ENCODE peak calls at places on chromosome 2, in four cellular contexts. K, X, T and Z are unnamed samples.

GRCh38 chr2:170191166-170191872 is 13.4 kb downstream of the MYO3B start:
- DNase-seq in X (no peak), T (no peak), K (no peak), Z (no peak)

GRCh38 chr2:127701651-127702394 is 526 bp downstream of the SFT2D3 start:
- DNase-seq in T (peak), K (peak), X (peak), Z (peak)

GRCh38 chr2:39937621-39938020 is 158.6 kb upstream of the THUMPD2 start:
- DNase-seq in K (no peak), X (no peak), T (no peak), Z (no peak)

GRCh38 chr2:205546417-205546816 is 135.9 kb upstream of the NRP2 start:
- DNase-seq in K (no peak), X (no peak), T (no peak), Z (no peak)

GRCh38 chr2:180723712-180724111 is 256.7 kb upstream of the UBE2E3 start:
- DNase-seq in X (no peak), T (no peak), K (no peak), Z (no peak)

GRCh38 chr2:104897515-104898184 is 43.7 kb downstream of the POU3F3 start:
- DNase-seq in K (no peak), T (no peak), X (peak), Z (no peak)

GRCh38 chr2:39050109-39050508 is 70.7 kb downstream of the SOS1 start:
- DNase-seq in K (no peak), X (peak), T (no peak), Z (no peak)

GRCh38 chr2:122681626-122682025 is 926.2 kb downstream of the TSN start:
- DNase-seq in T (no peak), K (no peak), X (no peak), Z (no peak)

GRCh38 chr2:1643220-1643619 is 101.1 kb downstream of the PXDN start:
- DNase-seq in T (no peak), K (no peak), X (no peak), Z (no peak)

GRCh38 chr2:166417669-166418068 is 41.9 kb upstream of the SCN9A start:
- DNase-seq in X (peak), T (no peak), K (no peak), Z (peak)

GRCh38 chr2:12083713-12084420 is 337.4 kb downstream of the LPIN1 start:
- DNase-seq in X (no peak), T (no peak), K (no peak), Z (peak)

GRCh38 chr2:195477248-195477995 is 179.6 kb upstream of the SLC39A10 start:
- DNase-seq in X (peak), T (no peak), K (no peak), Z (no peak)

GRCh38 chr2:75560768-75561565 is at the start of gene EVA1A:
- DNase-seq in X (peak), K (peak), T (no peak), Z (peak)

GRCh38 chr2:162058973-162059668 is 14.9 kb downstream of the DPP4 start:
- DNase-seq in X (peak), K (no peak), T (no peak), Z (no peak)

GRCh38 chr2:130845507-130846085 is 8.9 kb downstream of the ARHGEF4 start:
- DNase-seq in K (no peak), X (peak), T (no peak), Z (no peak)

GRCh38 chr2:27752551-27753237 is 18.8 kb upstream of the MRPL33 start:
- DNase-seq in X (no peak), T (peak), K (peak), Z (peak)

GRCh38 chr2:74436111-74436803 is 5.5 kb downstream of the RTKN start:
- DNase-seq in K (peak), X (no peak), T (no peak), Z (no peak)

GRCh38 chr2:164771897-164772296 is 69.7 kb downstream of the COBLL1 start:
- DNase-seq in X (no peak), K (no peak), T (no peak), Z (peak)

GRCh38 chr2:172635548-172635947 is 79.7 kb downstream of the PDK1 start:
- DNase-seq in K (peak), T (no peak), X (no peak), Z (no peak)

GRCh38 chr2:2867371-2867770 is 510.2 kb downstream of the EIPR1 start:
- DNase-seq in T (no peak), K (no peak), X (no peak), Z (no peak)
- H2BK15ac ChIP-seq in T (no peak), K (no peak), X (no peak), Z (no peak)

GRCh38 chr2:118865106-118865505 is 17.7 kb upstream of the EN1 start:
- DNase-seq in X (peak), K (peak), T (peak), Z (peak)
- H3K56ac ChIP-seq in X (no peak), K (no peak), T (no peak), Z (no peak)

GRCh38 chr2:20469595-20469994 is 22.7 kb downstream of the RHOB start:
- DNase-seq in X (no peak), K (no peak), T (no peak), Z (no peak)

GRCh38 chr2:20468549-20469500 is 22.0 kb downstream of the RHOB start:
- DNase-seq in K (no peak), X (no peak), T (no peak), Z (no peak)

GRCh38 chr2:20465716-20466391 is 19.0 kb downstream of the RHOB start:
- DNase-seq in K (no peak), T (no peak), X (no peak), Z (no peak)

GRCh38 chr2:20470211-20470610 is 23.3 kb downstream of the RHOB start:
- DNase-seq in X (no peak), K (no peak), T (no peak), Z (no peak)

GRCh38 chr2:20467789-20468548 is 21.1 kb downstream of the RHOB start:
- DNase-seq in K (no peak), X (no peak), T (no peak), Z (no peak)
- H2BK15ac ChIP-seq in K (no peak), X (no peak), T (no peak), Z (no peak)

GRCh38 chr2:239264838-239265651 is 135.8 kb downstream of the HDAC4 start:
- DNase-seq in K (no peak), T (no peak), X (peak), Z (peak)
- H3K56ac ChIP-seq in K (no peak), T (no peak), X (no peak), Z (peak)

GRCh38 chr2:239747274-239747673 is 277.9 kb downstream of the NDUFA10 start:
- DNase-seq in K (no peak), X (no peak), T (no peak), Z (no peak)

GRCh38 chr2:239747771-239748170 is 277.4 kb downstream of the NDUFA10 start:
- DNase-seq in T (no peak), K (no peak), X (no peak), Z (no peak)

GRCh38 chr2:239750045-239750835 is 274.9 kb downstream of the NDUFA10 start:
- DNase-seq in X (no peak), T (no peak), K (no peak), Z (no peak)

GRCh38 chr2:239749272-239749873 is 275.8 kb downstream of the NDUFA10 start:
- DNase-seq in X (no peak), K (no peak), T (no peak), Z (no peak)

GRCh38 chr2:239748811-239749210 is 276.3 kb downstream of the NDUFA10 start:
- DNase-seq in X (no peak), T (no peak), K (no peak), Z (no peak)
- H2BK15ac ChIP-seq in X (no peak), T (no peak), K (no peak), Z (no peak)

GRCh38 chr2:228056706-228057105 is 124.8 kb downstream of the SPHKAP start:
- DNase-seq in X (no peak), T (no peak), K (no peak), Z (no peak)

GRCh38 chr2:228056293-228056692 is 125.2 kb downstream of the SPHKAP start:
- DNase-seq in T (no peak), X (no peak), K (no peak), Z (no peak)

GRCh38 chr2:228063558-228063957 is 117.9 kb downstream of the SPHKAP start:
- DNase-seq in X (no peak), K (no peak), T (no peak), Z (no peak)

GRCh38 chr2:228064796-228065315 is 116.6 kb downstream of the SPHKAP start:
- DNase-seq in K (no peak), T (no peak), X (no peak), Z (no peak)

GRCh38 chr2:228059735-228060134 is 121.8 kb downstream of the SPHKAP start:
- DNase-seq in K (no peak), T (no peak), X (no peak), Z (no peak)
- H3K56ac ChIP-seq in K (no peak), T (no peak), X (no peak), Z (no peak)

GRCh38 chr2:218368621-218369153 is 12.0 kb downstream of the CATIP start:
- DNase-seq in X (no peak), T (peak), K (peak), Z (peak)
- H2BK15ac ChIP-seq in X (no peak), T (no peak), K (no peak), Z (no peak)

DNA sequence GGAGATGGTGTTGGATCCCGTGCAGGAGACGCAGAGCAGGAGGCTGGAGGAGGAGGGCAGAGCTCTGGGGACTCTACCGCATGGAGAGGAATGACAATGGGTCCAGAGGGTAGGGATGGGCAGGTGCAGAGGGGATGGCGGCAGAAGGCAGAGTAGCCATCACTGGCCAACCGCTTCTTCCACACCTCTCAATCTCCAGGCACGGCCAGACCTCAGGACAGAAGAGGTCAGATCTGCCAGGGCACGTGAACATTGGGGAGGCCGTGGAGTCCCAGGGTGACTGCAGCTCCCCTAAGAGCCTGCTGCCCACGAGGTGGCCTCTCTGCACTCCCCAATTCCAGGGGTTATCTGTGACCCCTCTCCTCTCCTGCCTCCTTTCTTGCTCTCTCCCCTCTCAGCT is 162.7 kb upstream of the HDAC4 start:
- DNase-seq in T (no peak), X (no peak), K (no peak), Z (no peak)
- H3K56ac ChIP-seq in T (no peak), X (no peak), K (no peak), Z (no peak)